ENCODE peak calls at places on chromosomes 2 and 18, in four cellular contexts. V is IMR-90, Y is mesenchymal stem cell, G is trophoblast cell. J is an unnamed sample.

GRCh38 chr2:219331560-219332213 is 857 bp downstream of the RESP18 start:
- DNase-seq in V (peak), Y (peak), G (peak), J (peak)

GRCh38 chr2:203858176-203858575 is 9.4 kb upstream of the CTLA4 start:
- DNase-seq in V (no peak), Y (no peak), G (peak), J (no peak)

GRCh38 chr2:175233135-175233719 is 51.7 kb upstream of the ATP5MC3 start:
- DNase-seq in V (peak), Y (peak), G (no peak), J (no peak)

GRCh38 chr2:233369462-233369861 is 15.2 kb downstream of the DGKD start:
- DNase-seq in V (no peak), Y (no peak), G (no peak), J (no peak)

GRCh38 chr18:55337908-55338521 is 250.0 kb downstream of the TCF4 start:
- DNase-seq in V (no peak), Y (no peak), G (peak), J (no peak)

GRCh38 chr2:98486374-98486981 is 41.8 kb downstream of the INPP4A start:
- DNase-seq in V (no peak), Y (no peak), G (no peak), J (no peak)

GRCh38 chr2:39696838-39697237 is 31.1 kb downstream of the TMEM178A start:
- DNase-seq in V (peak), Y (peak), G (no peak), J (no peak)

GRCh38 chr2:113217455-113218282 is 43.9 kb downstream of the PSD4 start:
- DNase-seq in V (no peak), Y (no peak), G (no peak), J (no peak)

GRCh38 chr2:168434164-168434563 is 21.9 kb upstream of the CERS6 start:
- DNase-seq in V (no peak), Y (no peak), G (no peak), J (no peak)

GRCh38 chr18:10051877-10052631 is 138.2 kb downstream of the VAPA start:
- DNase-seq in V (peak), Y (peak), G (no peak), J (no peak)

GRCh38 chr2:64865831-64866146 is 123.4 kb upstream of the SLC1A4 start:
- DNase-seq in V (no peak), Y (no peak), G (no peak), J (peak)

GRCh38 chr2:142872900-142873724 is 4.4 kb upstream of the KYNU start:
- DNase-seq in V (peak), Y (peak), G (peak), J (no peak)

GRCh38 chr2:238290079-238290478 is 1.7 kb upstream of the PER2 start:
- DNase-seq in V (no peak), Y (peak), G (peak), J (no peak)

GRCh38 chr2:189253841-189254240 is 74.3 kb upstream of the COL5A2 start:
- DNase-seq in V (no peak), Y (no peak), G (no peak), J (no peak)

GRCh38 chr18:58911766-58912165 is 47.1 kb downstream of the ZNF532 start:
- DNase-seq in V (peak), Y (peak), G (no peak), J (no peak)

GRCh38 chr18:12254137-12254819 is at the start of gene CIDEA:
- DNase-seq in V (no peak), Y (peak), G (no peak), J (peak)

GRCh38 chr2:109134741-109135571 is 6.0 kb downstream of the SH3RF3 start:
- DNase-seq in V (no peak), Y (no peak), G (no peak), J (no peak)

GRCh38 chr2:104702026-104702425 is 151.9 kb upstream of the POU3F3 start:
- DNase-seq in V (no peak), Y (no peak), G (no peak), J (peak)

GRCh38 chr18:50454379-50455005 is 79.6 kb downstream of the SKA1 start:
- DNase-seq in V (no peak), Y (no peak), G (no peak), J (no peak)

GRCh38 chr2:101027852-101028251 is 25.8 kb downstream of the RPL31 start:
- DNase-seq in V (no peak), Y (no peak), G (no peak), J (no peak)
- H4K91ac ChIP-seq in V (no peak), Y (no peak), G (no peak), J (no peak)

GRCh38 chr2:80303006-80303741 is 1.4 kb downstream of the LRRTM1 start:
- DNase-seq in V (no peak), Y (peak), G (no peak), J (no peak)

GRCh38 chr2:80300346-80300745 is 4.2 kb downstream of the LRRTM1 start:
- DNase-seq in V (no peak), Y (no peak), G (no peak), J (no peak)

GRCh38 chr2:80303825-80304521 is 579 bp downstream of the LRRTM1 start:
- DNase-seq in V (no peak), Y (peak), G (no peak), J (no peak)

GRCh38 chr2:80302465-80303005 is 2.0 kb downstream of the LRRTM1 start:
- DNase-seq in V (no peak), Y (no peak), G (no peak), J (no peak)

DNA sequence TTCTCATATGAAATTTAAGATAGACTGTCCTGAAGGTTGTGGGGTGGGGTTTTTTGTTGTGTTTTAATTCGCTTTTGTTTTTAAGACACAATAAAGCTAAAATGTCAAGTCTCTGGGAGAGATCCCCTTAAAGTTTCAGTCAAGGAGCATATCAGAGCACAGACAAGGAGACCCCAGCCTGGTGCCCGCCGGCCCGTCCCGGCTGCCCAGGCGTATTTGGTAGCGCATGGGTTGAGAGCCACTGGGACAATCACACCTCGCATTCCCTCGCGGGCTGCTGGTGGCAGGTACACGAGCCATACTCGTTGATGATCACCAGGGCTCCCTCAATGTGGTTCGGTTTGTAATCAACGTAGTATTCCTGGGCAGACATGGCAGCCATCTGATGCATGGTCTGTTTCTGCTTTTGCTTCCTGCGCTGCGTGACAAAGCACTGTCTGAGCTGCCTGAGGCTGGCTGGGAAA is 2.5 kb downstream of the LRRTM1 start:
- DNase-seq in V (no peak), Y (no peak), G (no peak), J (no peak)
- H3K9ac ChIP-seq in V (no peak), Y (peak), G (no peak), J (peak)

GRCh38 chr2:217922101-217923006 is 80.4 kb downstream of the TNS1 start:
- DNase-seq in V (peak), Y (no peak), G (no peak), J (no peak)
- H3K14ac ChIP-seq in V (peak), Y (peak), G (peak), J (no peak)

GRCh38 chr2:58535182-58535581 is 294.1 kb upstream of the FANCL start:
- DNase-seq in V (no peak), Y (no peak), G (no peak), J (peak)
- H4K91ac ChIP-seq in V (no peak), Y (no peak), G (no peak), J (no peak)

GRCh38 chr2:173874899-173875247 is 90.3 kb downstream of the SP3 start:
- DNase-seq in V (no peak), Y (no peak), G (no peak), J (no peak)
- H3K9ac ChIP-seq in V (no peak), Y (no peak), G (no peak), J (no peak)

GRCh38 chr2:69180227-69180626 is 167.2 kb downstream of the ANTXR1 start:
- DNase-seq in V (no peak), Y (no peak), G (no peak), J (no peak)

GRCh38 chr2:69175795-69176715 is 163.1 kb downstream of the ANTXR1 start:
- DNase-seq in V (peak), Y (peak), G (no peak), J (no peak)

GRCh38 chr2:69177063-69177771 is 164.2 kb downstream of the ANTXR1 start:
- DNase-seq in V (peak), Y (peak), G (peak), J (no peak)

GRCh38 chr2:69180974-69181373 is 168.0 kb downstream of the ANTXR1 start:
- DNase-seq in V (no peak), Y (no peak), G (no peak), J (no peak)

GRCh38 chr2:69177785-69178636 is 165.0 kb downstream of the ANTXR1 start:
- DNase-seq in V (peak), Y (peak), G (peak), J (peak)
- H3K14ac ChIP-seq in V (peak), Y (peak), G (peak), J (no peak)

GRCh38 chr2:11129598-11130449 is 25.4 kb upstream of the SLC66A3 start:
- DNase-seq in V (no peak), Y (peak), G (peak), J (peak)

GRCh38 chr2:11133238-11133935 is 21.9 kb upstream of the SLC66A3 start:
- DNase-seq in V (no peak), Y (peak), G (no peak), J (peak)

GRCh38 chr2:11132036-11132671 is 23.1 kb upstream of the SLC66A3 start:
- DNase-seq in V (no peak), Y (no peak), G (no peak), J (no peak)

GRCh38 chr2:11133936-11134320 is 21.3 kb upstream of the SLC66A3 start:
- DNase-seq in V (no peak), Y (no peak), G (no peak), J (no peak)

DNA sequence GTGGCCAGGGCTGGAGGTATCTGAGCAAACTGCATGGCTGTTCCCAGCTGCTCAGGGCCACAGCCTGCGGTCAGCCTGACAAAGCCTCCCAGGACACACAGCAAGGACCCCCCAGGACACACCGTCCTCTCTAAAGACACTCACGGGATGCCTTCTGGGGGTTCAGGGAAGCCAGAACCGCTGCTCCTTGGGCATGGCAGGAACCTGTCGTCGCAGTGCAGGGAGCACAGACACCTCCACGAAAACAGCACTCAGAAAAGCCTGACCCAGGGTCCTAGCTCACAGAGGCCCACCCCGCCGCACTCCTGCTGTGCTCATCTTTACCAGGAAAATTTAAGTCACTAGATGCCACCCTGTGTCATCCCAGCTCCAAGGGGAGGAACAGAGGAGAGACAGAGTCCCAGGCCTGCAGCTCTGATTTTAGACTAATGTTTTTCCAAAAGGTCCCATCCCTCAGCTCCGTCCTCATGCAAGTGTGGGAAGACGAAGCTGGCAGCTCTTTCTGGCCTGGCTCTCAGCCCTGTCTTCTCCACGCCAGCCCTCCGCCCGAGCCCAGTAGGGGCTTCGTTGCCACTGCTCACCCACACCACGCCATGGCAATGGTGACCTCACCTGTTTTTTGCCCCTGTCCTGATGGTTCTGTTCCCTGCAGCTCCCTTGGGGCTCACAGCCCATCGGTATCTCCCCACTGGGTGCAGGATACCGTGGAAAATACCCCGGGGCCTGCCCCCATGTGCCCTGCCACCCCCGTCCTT is 23.9 kb upstream of the SLC66A3 start:
- DNase-seq in V (no peak), Y (no peak), G (no peak), J (no peak)
- H4K91ac ChIP-seq in V (no peak), Y (peak), G (no peak), J (no peak)

DNA sequence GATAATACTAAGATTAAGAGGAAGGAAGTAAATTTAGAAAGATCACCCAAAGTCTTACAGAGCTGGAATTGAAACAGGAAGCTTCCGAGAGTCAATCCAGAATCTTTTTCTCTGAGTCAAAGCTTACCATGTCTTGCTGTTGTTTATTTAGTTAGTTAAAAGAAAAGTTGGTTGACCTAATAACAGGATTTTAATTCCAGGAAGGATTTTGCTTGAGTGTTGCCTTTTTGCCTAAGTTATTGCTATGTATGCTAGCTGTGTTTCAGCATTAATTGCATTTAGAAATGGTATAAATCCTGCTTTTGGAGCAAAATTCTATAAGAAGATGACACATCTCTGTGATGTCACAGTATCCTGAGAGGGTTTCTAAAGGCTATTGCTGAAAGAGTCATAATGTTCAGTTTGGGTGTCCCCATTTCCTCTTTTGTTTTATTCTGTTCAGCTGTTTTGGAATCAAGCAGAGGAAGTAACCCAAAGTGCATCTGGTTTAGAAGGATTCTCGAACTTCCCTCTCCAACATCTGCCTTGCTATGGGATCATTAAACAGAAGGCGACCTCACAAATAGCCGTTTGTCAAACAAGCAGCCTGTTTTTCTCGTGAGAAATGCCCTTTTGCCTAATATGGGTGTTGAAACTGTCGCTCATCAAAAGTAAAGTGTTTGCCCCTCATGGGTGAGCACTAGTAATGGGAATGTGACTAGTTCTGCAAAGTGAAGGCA is 271.5 kb upstream of the MMADHC start:
- DNase-seq in V (peak), Y (peak), G (peak), J (no peak)
- H3K9ac ChIP-seq in V (no peak), Y (peak), G (no peak), J (no peak)

DNA sequence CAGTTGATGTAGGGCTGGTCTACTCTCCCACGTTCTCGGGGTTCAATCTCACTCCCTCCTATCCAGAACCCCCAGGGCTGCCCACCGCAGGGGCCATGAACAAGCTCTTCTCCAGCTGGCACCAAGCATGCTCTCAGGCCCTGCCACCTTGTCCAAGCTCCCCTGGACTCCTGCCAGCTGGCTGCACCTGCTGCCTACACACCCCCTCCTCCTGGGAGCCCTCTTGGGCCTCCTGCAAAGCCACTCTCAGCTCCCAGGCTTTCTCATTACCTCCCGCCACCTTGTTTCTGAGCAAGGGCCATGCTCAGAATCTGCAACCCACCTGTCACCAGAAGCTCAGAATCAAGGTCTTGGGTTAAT is 56.0 kb downstream of the HDAC4 start:
- DNase-seq in V (no peak), Y (no peak), G (no peak), J (no peak)
- H3K14ac ChIP-seq in V (no peak), Y (no peak), G (no peak), J (no peak)

GRCh38 chr18:13811993-13812392 is 12.0 kb upstream of the MC5R start:
- DNase-seq in V (no peak), Y (no peak), G (no peak), J (no peak)
- H4K91ac ChIP-seq in V (no peak), Y (no peak), G (no peak), J (no peak)

J was measured in neuronal stem cell.